ENCODE peak calls at places on chromosome 6, in seven cellular contexts. P is heart right ventricle; G is CD8-positive, alpha-beta T cell; V is AG04450; L is psoas muscle; D is neural progenitor cell; M is right atrium auricular region. O is an unnamed sample.

GRCh38 chr6:139765825-139766285 is 391.4 kb upstream of the CITED2 start:
- DNase-seq in P (no peak), G (no peak), V (no peak), L (no peak), D (no peak), M (no peak), O (peak)

GRCh38 chr6:138266095-138266494 is 47.8 kb upstream of the PBOV1 start:
- DNase-seq in P (no peak), G (no peak), V (no peak), L (no peak), D (no peak), M (no peak), O (no peak)

GRCh38 chr6:151576658-151577057 is 82.8 kb downstream of the CCDC170 start:
- DNase-seq in P (no peak), G (no peak), V (no peak), L (no peak), D (no peak), M (no peak), O (no peak)

GRCh38 chr6:158737082-158737709 is 82.0 kb downstream of the EZR start:
- DNase-seq in P (no peak), G (no peak), V (no peak), L (no peak), D (no peak), M (no peak), O (no peak)

GRCh38 chr6:49003348-49003747 is 459.7 kb downstream of the MMUT start:
- DNase-seq in P (no peak), G (no peak), V (no peak), L (no peak), D (no peak), M (no peak), O (no peak)

GRCh38 chr6:110357696-110358535 is at the start of gene METTL24:
- DNase-seq in P (no peak), G (peak), V (no peak), L (no peak), D (peak), M (no peak), O (no peak)

GRCh38 chr6:98927534-98927933 is 20.2 kb downstream of the FBXL4 start:
- DNase-seq in P (peak), G (no peak), V (no peak), L (no peak), D (no peak), M (no peak), O (no peak)

GRCh38 chr6:8065519-8065911 is 1.3 kb upstream of the BLOC1S5 start:
- DNase-seq in P (no peak), G (no peak), V (no peak), L (no peak), D (no peak), M (no peak), O (no peak)

GRCh38 chr6:132210886-132211563 is 190.2 kb downstream of the MOXD1 start:
- DNase-seq in P (no peak), G (no peak), V (no peak), L (no peak), D (no peak), M (no peak), O (no peak)

GRCh38 chr6:165844801-165845364 is 181.8 kb upstream of the PDE10A start:
- DNase-seq in P (no peak), G (no peak), V (no peak), L (no peak), D (no peak), M (no peak), O (no peak)

GRCh38 chr6:14371530-14371929 is 254.0 kb downstream of the CD83 start:
- DNase-seq in P (no peak), G (no peak), V (no peak), L (no peak), D (no peak), M (no peak), O (no peak)

GRCh38 chr6:23339268-23339667 is 769.9 kb downstream of the HDGFL1 start:
- DNase-seq in P (no peak), G (no peak), V (no peak), L (no peak), D (no peak), M (no peak), O (no peak)

GRCh38 chr6:23349521-23350147 is 776.4 kb upstream of the NRSN1 start:
- DNase-seq in P (no peak), G (no peak), V (peak), L (no peak), D (no peak), M (no peak), O (peak)

GRCh38 chr6:23348185-23348584 is 777.8 kb upstream of the NRSN1 start:
- DNase-seq in P (no peak), G (no peak), V (no peak), L (no peak), D (no peak), M (no peak), O (no peak)

DNA sequence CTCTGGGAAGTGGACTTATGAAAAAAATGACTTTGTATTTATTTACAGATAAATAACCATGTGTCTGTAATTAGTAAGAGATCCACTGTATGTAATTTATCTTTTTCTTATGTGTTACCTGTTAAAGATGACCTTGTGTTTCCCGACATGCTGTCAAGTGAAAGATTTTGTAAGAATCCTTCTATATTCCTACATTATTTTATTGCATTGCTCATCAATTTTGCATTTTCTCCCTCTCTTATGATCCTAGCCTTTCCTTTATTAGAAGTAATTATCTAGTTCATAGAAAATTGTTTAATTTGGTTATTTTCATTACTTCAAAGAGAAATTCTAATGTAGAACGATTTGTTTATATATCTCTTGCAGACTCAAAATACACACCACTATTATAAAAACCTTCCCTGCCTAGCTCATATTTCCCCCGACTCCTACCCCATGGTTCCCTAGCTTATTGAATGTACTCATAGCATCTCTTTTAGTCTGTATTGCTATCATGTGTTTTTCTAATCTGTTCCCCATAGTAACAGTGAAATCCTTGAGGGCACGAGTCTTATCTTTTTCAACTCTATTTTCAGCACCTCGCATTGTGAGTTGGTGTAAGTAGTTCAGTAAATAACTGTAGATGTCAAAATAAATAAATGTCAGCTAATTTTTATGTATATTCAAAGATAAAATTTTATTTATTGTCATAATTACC is 774.4 kb downstream of the HDGFL1 start:
- DNase-seq in P (no peak), G (no peak), V (no peak), L (no peak), D (no peak), M (no peak), O (no peak)
- H3K4me3 ChIP-seq in P (no peak), G (no peak), V (no peak), L (no peak), D (no peak), M (no peak), O (no peak)

DNA sequence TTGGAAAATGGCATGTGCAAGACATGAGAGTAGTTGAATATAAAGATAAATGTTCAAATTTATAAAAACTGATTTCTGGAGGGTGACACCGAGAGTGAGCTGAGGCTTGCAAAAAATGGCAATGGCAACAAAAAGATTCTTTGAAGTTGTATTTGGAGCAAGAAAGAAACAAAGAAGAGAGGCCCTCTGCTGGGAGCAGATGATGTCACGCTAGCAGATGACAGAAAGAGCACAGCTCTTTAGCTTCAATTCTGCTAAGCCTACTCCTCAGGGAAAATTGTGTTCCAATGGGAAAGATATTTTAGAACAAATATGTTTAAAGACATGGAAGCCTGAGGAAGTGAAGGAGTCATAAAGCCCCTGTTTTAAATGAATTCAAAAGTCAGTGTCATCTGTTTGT is 125.3 kb upstream of the NOX3 start:
- DNase-seq in P (no peak), G (no peak), V (no peak), L (no peak), D (no peak), M (no peak), O (no peak)
- TF ChIP-seq CTCF in P (no peak), G (no peak), V (peak), L (no peak), D (peak), M (no peak), O (no peak)

DNA sequence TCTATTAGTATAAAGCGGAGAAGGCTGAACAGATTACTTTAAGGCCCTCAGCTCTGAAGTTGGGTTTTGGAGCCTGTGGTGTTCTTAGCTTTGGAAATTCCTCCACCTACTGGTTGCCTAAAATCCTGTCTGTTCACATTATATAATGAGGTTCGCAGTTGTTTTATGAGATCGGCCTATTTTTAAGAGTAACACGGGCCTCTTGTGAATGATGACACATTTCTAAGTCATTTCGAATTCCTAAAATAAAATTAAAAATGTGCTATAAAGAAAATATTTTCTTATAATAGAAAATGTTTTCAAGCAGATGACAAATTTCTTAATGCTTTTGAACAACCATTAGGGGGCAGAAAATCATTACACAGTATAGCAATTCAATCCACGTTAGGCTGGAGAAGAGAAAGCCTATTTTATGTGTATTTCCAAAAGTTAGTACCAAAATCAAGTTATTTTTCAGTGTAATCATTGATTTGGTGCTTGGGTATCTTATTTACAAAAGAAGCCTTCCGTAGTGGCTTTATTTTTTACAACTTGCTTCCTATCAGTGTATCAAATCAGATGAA is 15.8 kb upstream of the FAM8A1 start:
- DNase-seq in P (peak), G (no peak), V (peak), L (no peak), D (peak), M (no peak), O (peak)
- H3K4me3 ChIP-seq in P (peak), G (no peak), V (no peak), L (peak), D (peak), M (peak), O (no peak)

GRCh38 chr6:117781550-117781949 is 106.3 kb downstream of the NUS1 start:
- DNase-seq in P (no peak), G (no peak), V (no peak), L (no peak), D (no peak), M (no peak), O (no peak)

GRCh38 chr6:117783280-117783679 is 108.0 kb downstream of the NUS1 start:
- DNase-seq in P (no peak), G (no peak), V (no peak), L (no peak), D (peak), M (no peak), O (no peak)
- TF ChIP-seq CTCF in P (no peak), G (no peak), V (no peak), L (no peak), D (no peak), M (no peak), O (no peak)

O was measured in AG10803.